ENCODE peak calls at places on chromosome 15, in five cellular contexts. E, F, O, B and X are unnamed samples.

GRCh38 chr15:35986072-35986666 is 440.2 kb upstream of the DPH6 start:
- DNase-seq in E (no peak), F (no peak), O (no peak), B (no peak), X (no peak)

GRCh38 chr15:90817117-90818057 is 51.0 kb upstream of the FURIN start:
- DNase-seq in E (no peak), F (no peak), O (no peak), B (no peak), X (no peak)

GRCh38 chr15:85707519-85708338 is 87.0 kb downstream of the KLHL25 start:
- DNase-seq in E (no peak), F (no peak), O (no peak), B (no peak), X (peak; percentile 22)

GRCh38 chr15:58314593-58315216 is 117.1 kb upstream of the LIPC start:
- DNase-seq in E (no peak), F (no peak), O (no peak), B (no peak), X (no peak)

GRCh38 chr15:78394981-78395619 is 42.9 kb upstream of the IREB2 start:
- DNase-seq in E (no peak), F (no peak), O (no peak), B (no peak), X (no peak)

GRCh38 chr15:97745481-97746071 is 214.9 kb upstream of the ARRDC4 start:
- DNase-seq in E (peak; percentile 47), F (peak; percentile 14), O (no peak), B (no peak), X (no peak)

GRCh38 chr15:50786468-50786867 is 21.0 kb upstream of the SPPL2A start:
- DNase-seq in E (no peak), F (no peak), O (no peak), B (no peak), X (no peak)

GRCh38 chr15:98649621-98649995 is 1.3 kb downstream of the IGF1R start:
- DNase-seq in E (peak; percentile 57), F (no peak), O (no peak), B (no peak), X (no peak)

GRCh38 chr15:40844543-40844981 is 714 bp downstream of the SPINT1 start:
- DNase-seq in E (peak; percentile 53), F (no peak), O (no peak), B (no peak), X (no peak)

GRCh38 chr15:90901799-90902655 is 1.1 kb upstream of the MAN2A2 start:
- DNase-seq in E (peak; percentile 76), F (peak; percentile 72), O (peak; percentile 73), B (peak; percentile 37), X (peak; percentile 45)

GRCh38 chr15:68589783-68590710 is 11.3 kb downstream of the CORO2B start:
- DNase-seq in E (no peak), F (no peak), O (no peak), B (no peak), X (no peak)

GRCh38 chr15:74222705-74223104 is 13.4 kb upstream of the CCDC33 start:
- DNase-seq in E (no peak), F (no peak), O (no peak), B (no peak), X (no peak)

GRCh38 chr15:59812889-59813288 is 123.8 kb upstream of the BNIP2 start:
- DNase-seq in E (no peak), F (no peak), O (no peak), B (no peak), X (no peak)

GRCh38 chr15:91281991-91282390 is 181.9 kb downstream of the SV2B start:
- DNase-seq in E (no peak), F (no peak), O (no peak), B (no peak), X (no peak)

GRCh38 chr15:82810863-82811421 is 1.5 kb downstream of the WHAMM start:
- DNase-seq in E (no peak), F (no peak), O (no peak), B (no peak), X (no peak)

GRCh38 chr15:40845511-40846284 is 1.9 kb downstream of the SPINT1 start:
- DNase-seq in E (no peak), F (no peak), O (no peak), B (no peak), X (no peak)